ENCODE peak calls at places on chromosome 2, in six cellular contexts. E is A549, U is transverse colon, G is fibroblast of lung, Z is OCI-LY7, K is GM23248. L is an unnamed sample.

GRCh38 chr2:97355887-97356286 is 233.8 kb downstream of the ANKRD36B start:
- DNase-seq in E (no peak), U (no peak), G (no peak), Z (peak; percentile 63), K (no peak), L (no peak)

GRCh38 chr2:23745726-23746105 is 181.2 kb downstream of the ATAD2B start:
- DNase-seq in E (no peak), U (no peak), G (peak; percentile 19), Z (no peak), K (peak; percentile 51), L (peak; percentile 51)

GRCh38 chr2:205511666-205512065 is 170.6 kb upstream of the NRP2 start:
- DNase-seq in E (no peak), U (no peak), G (peak; percentile 22), Z (no peak), K (no peak), L (no peak)

GRCh38 chr2:121080013-121080772 is 204.8 kb downstream of the TFCP2L1 start:
- DNase-seq in E (peak; percentile 56), U (peak; percentile 58), G (peak; percentile 26), Z (peak; percentile 50), K (peak; percentile 56), L (no peak)

GRCh38 chr2:198054299-198054698 is 249.9 kb downstream of the PLCL1 start:
- DNase-seq in E (peak; percentile 4), U (peak; percentile 13), G (peak; percentile 19), Z (peak; percentile 7), K (peak; percentile 62), L (no peak)

GRCh38 chr2:169185711-169186110 is 116.3 kb downstream of the DHRS9 start:
- DNase-seq in E (no peak), U (no peak), G (no peak), Z (no peak), K (no peak), L (no peak)

GRCh38 chr2:62475172-62476011 is 30.6 kb downstream of the TMEM17 start:
- DNase-seq in E (no peak), U (no peak), G (peak; percentile 60), Z (no peak), K (peak; percentile 54), L (no peak)

GRCh38 chr2:238075397-238075796 is 14.6 kb downstream of the SCLY start:
- DNase-seq in E (no peak), U (no peak), G (no peak), Z (no peak), K (no peak), L (no peak)

GRCh38 chr2:31414601-31415241 is at the start of gene XDH:
- DNase-seq in E (no peak), U (peak; percentile 58), G (no peak), Z (no peak), K (peak; percentile 75), L (no peak)

GRCh38 chr2:151946856-151947523 is 118.8 kb upstream of the ARL5A start:
- DNase-seq in E (peak; percentile 60), U (peak; percentile 12), G (peak; percentile 6), Z (peak; percentile 55), K (peak; percentile 47), L (peak; percentile 55)

GRCh38 chr2:23554054-23554697 is 169.2 kb downstream of the KLHL29 start:
- DNase-seq in E (no peak), U (peak; percentile 16), G (no peak), Z (no peak), K (peak; percentile 45), L (peak; percentile 76)

GRCh38 chr2:20617892-20618467 is 32.9 kb downstream of the HS1BP3 start:
- DNase-seq in E (peak; percentile 90), U (peak; percentile 92), G (peak; percentile 97), Z (no peak), K (peak; percentile 99), L (peak; percentile 99)

GRCh38 chr2:208306291-208306690 is 40.2 kb downstream of the PIKFYVE start:
- DNase-seq in E (no peak), U (no peak), G (peak; percentile 26), Z (no peak), K (peak; percentile 48), L (no peak)

GRCh38 chr2:179936654-179937053 is 70.4 kb downstream of the CWC22 start:
- DNase-seq in E (no peak), U (peak; percentile 29), G (no peak), Z (peak; percentile 80), K (peak; percentile 29), L (no peak)

GRCh38 chr2:44916291-44916690 is 25.2 kb upstream of the SIX3 start:
- DNase-seq in E (no peak), U (no peak), G (no peak), Z (no peak), K (no peak), L (no peak)

DNA sequence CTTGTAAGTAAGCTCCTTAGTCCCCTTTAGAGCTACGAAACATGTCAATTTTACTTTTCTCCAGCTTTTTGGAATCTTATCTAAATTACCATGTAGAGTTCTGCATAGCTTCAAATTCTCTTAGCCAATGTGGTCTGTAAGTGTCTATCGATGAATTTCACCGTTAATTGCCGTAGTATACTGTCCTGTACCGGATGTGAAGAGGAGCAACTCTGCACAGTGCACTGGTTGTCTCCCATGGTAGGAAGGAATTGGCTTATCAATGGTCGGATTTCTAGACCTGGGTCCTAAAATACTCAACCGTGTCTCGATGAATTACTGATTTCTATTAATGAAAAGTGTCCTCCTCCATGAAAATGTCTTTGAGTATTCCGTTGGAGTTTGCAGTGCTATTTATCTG is 1.9 kb downstream of the NOP58 start:
- DNase-seq in E (no peak), U (no peak), G (no peak), Z (peak; percentile 42), K (peak; percentile 48), L (no peak)
- H3K4me3 ChIP-seq in E (peak overlapping the region; percentile 89), U (peak overlapping the region; percentile 72), G (peak overlapping the region; percentile 88), Z (peak overlapping the region; percentile 90), K (peak overlapping the region; percentile 92), L (peak overlapping the region; percentile 76)

DNA sequence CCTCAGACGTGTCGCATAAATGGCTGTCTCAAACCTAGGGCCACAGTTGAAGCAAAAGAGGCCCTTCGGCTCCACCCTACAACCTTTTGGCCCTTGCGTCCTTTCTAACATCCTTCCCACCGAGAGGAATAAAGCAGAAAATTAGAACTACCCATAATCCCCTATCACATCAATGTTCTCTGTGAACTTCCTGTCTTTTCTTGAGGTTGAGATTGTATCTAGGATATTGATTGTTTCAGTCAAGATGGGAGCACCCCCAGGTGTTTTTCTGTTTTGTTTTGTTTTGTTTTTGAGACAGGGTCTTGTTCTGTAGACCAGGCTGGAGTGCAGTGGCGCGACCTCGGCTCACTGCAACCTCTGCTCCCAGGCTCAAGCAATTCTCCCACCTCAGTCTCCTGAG is 23.6 kb downstream of the INPP5D start:
- DNase-seq in E (no peak), U (no peak), G (no peak), Z (no peak), K (no peak), L (no peak)
- H3K27ac ChIP-seq in E (no peak overlapping the region), U (peak overlapping the region; percentile 75), G (no peak overlapping the region), Z (peak overlapping the region; percentile 98), K (no peak overlapping the region), L (peak overlapping the region; percentile 33)

DNA sequence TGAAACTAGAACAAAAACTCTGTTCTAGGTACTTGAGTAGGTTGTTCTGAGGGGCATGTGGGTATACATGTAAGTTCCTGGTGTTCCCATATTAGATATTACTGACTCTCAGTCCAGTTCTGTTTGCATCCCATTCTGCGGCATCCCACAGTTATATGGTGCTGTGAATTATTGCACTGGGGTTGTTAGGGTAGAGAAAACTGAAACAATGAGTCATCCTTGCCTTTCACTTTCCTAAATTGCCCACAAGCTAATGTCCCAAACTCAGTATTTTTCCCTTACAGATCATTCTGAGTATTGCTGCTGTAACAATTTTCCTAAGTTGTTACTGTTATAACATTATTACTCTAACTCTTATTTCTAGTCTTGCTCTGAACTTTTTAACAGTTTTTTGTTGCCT is 3.0 kb downstream of the WDR75 start:
- DNase-seq in E (no peak), U (no peak), G (peak; percentile 16), Z (no peak), K (peak; percentile 26), L (no peak)
- H3K4me3 ChIP-seq in E (no peak overlapping the region), U (no peak overlapping the region), G (no peak overlapping the region), Z (no peak overlapping the region), K (no peak overlapping the region), L (no peak overlapping the region)

GRCh38 chr2:226031962-226032441 is 632.5 kb downstream of the NYAP2 start:
- DNase-seq in E (no peak), U (no peak), G (peak; percentile 53), Z (no peak), K (peak; percentile 39), L (no peak)

GRCh38 chr2:226031078-226031937 is 631.8 kb downstream of the NYAP2 start:
- DNase-seq in E (peak; percentile 67), U (peak; percentile 17), G (peak; percentile 80), Z (no peak), K (peak; percentile 73), L (peak; percentile 71)

DNA sequence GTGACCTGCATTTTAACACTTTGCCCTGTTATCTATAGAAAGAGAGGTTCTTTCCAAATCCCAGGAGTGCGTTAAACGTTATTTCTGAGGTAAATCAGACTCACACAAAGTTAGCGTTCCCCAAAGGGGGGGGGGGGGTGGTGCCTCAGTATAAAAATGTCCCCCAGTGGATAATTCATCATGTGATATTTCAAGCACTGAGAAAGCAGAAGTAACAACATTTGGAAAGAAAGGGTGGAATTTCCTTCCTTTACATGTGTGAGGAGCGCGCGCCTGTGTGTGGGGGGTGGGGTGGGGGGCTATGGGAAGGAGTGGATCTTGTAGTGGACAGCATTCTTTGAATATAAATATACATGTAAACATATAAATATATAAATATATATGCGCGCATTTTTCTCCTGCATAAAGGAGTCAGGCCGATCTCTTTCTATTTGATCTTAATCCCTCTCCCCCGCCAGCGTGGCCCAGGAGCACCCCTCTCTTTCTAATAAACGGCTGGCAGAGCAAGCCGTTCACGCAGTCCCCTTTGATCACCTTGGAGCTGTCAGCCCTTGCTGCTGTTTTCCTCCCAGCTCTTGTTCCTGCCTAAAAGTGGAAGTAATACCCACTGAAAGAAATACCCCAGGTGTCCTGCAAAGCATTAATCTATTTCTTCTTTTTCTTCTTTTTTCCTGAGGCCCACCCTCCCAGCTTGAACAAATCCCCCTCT is 631.0 kb downstream of the NYAP2 start:
- DNase-seq in E (no peak), U (no peak), G (no peak), Z (no peak), K (no peak), L (no peak)
- H3K27ac ChIP-seq in E (peak overlapping the region; percentile 90), U (peak overlapping the region; percentile 4), G (peak overlapping the region; percentile 57), Z (no peak overlapping the region), K (no peak overlapping the region), L (peak overlapping the region; percentile 49)

DNA sequence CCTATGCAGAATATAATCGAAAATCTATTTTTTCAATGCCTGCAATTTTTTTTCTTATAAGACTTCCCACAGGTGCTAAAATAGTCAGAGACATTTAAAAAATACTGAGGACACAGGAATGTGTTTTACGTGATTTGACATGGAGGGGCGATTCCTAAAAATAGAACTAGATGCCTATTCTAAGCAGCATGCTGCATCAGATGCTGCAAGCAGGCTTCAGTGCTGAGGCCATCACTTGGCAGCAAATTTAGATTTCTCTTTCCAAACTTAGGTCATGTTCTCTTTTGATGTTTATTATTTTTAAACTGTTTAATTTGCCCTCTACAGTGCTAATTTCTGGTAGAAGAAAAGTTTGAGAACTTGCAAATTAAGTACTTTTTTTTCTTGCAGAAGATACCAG is 43.7 kb upstream of the NCK2 start:
- DNase-seq in E (no peak), U (no peak), G (no peak), Z (no peak), K (no peak), L (no peak)
- H3K4me3 ChIP-seq in E (no peak overlapping the region), U (no peak overlapping the region), G (no peak overlapping the region), Z (no peak overlapping the region), K (no peak overlapping the region), L (no peak overlapping the region)

GRCh38 chr2:11864724-11865123 is 118.3 kb downstream of the LPIN1 start:
- DNase-seq in E (no peak), U (no peak), G (no peak), Z (no peak), K (no peak), L (no peak)
- H3K27ac ChIP-seq in E (no peak overlapping the region), U (no peak overlapping the region), G (no peak overlapping the region), Z (no peak overlapping the region), K (no peak overlapping the region), L (no peak overlapping the region)

GRCh38 chr2:126886201-126886905 is 12.3 kb upstream of the TEX51 start:
- DNase-seq in E (peak; percentile 65), U (peak; percentile 70), G (peak; percentile 10), Z (peak; percentile 38), K (peak; percentile 70), L (no peak)
- H3K4me3 ChIP-seq in E (peak overlapping the region; percentile 36), U (peak overlapping the region; percentile 33), G (no peak overlapping the region), Z (no peak overlapping the region), K (peak overlapping the region; percentile 51), L (peak overlapping the region; percentile 7)